ENCODE peak calls at places on chromosomes 12 and 14, in six cellular contexts. N, S, Y, U, P and V are unnamed samples.

GRCh38 chr12:52207895-52208294 is 16.1 kb upstream of the KRT80 start:
- DNase-seq in N (no peak), S (no peak), Y (no peak), U (peak; percentile 43), P (peak; percentile 66), V (peak; percentile 52)

GRCh38 chr14:74704656-74705055 is 8.2 kb downstream of the AREL1 start:
- DNase-seq in N (no peak), S (no peak), Y (no peak), U (no peak), P (no peak), V (no peak)

GRCh38 chr12:132344181-132344580 is 14.8 kb upstream of the GALNT9 start:
- DNase-seq in N (no peak), S (no peak), Y (no peak), U (no peak), P (no peak), V (no peak)

GRCh38 chr14:34174973-34175372 is 224.1 kb upstream of the EGLN3 start:
- DNase-seq in N (no peak), S (no peak), Y (no peak), U (no peak), P (no peak), V (no peak)

GRCh38 chr14:92958373-92959188 is 35.6 kb downstream of the CHGA start:
- DNase-seq in N (no peak), S (no peak), Y (peak; percentile 67), U (no peak), P (no peak), V (no peak)

GRCh38 chr12:53006810-53007742 is 820 bp downstream of the EIF4B start:
- DNase-seq in N (peak; percentile 92), S (peak; percentile 29), Y (peak; percentile 29), U (no peak), P (peak; percentile 57), V (peak; percentile 71)

GRCh38 chr12:59700145-59700435 is 104.3 kb downstream of the SLC16A7 start:
- DNase-seq in N (no peak), S (no peak), Y (no peak), U (no peak), P (no peak), V (no peak)

GRCh38 chr14:53542692-53543091 is 389.6 kb upstream of the DDHD1 start:
- DNase-seq in N (no peak), S (no peak), Y (no peak), U (no peak), P (peak; percentile 56), V (no peak)

GRCh38 chr14:91387135-91387849 is 30.3 kb downstream of the CCDC88C start:
- DNase-seq in N (peak; percentile 48), S (no peak), Y (no peak), U (peak; percentile 2), P (peak; percentile 76), V (no peak)

GRCh38 chr12:130357241-130357640 is 19.6 kb downstream of the PIWIL1 start:
- DNase-seq in N (no peak), S (no peak), Y (no peak), U (no peak), P (no peak), V (no peak)

GRCh38 chr14:77259025-77259715 is 11.8 kb downstream of the NGB start:
- DNase-seq in N (peak; percentile 64), S (no peak), Y (no peak), U (no peak), P (no peak), V (no peak)

GRCh38 chr12:115923851-115924250 is 353.6 kb downstream of the MED13L start:
- DNase-seq in N (no peak), S (no peak), Y (no peak), U (no peak), P (no peak), V (no peak)

GRCh38 chr14:95348395-95349080 is 28.8 kb upstream of the CLMN start:
- DNase-seq in N (peak; percentile 50), S (no peak), Y (no peak), U (no peak), P (no peak), V (no peak)

GRCh38 chr14:72553656-72554055 is 340.2 kb downstream of the DPF3 start:
- DNase-seq in N (no peak), S (no peak), Y (no peak), U (no peak), P (no peak), V (no peak)

GRCh38 chr12:46657416-46658411 is 168.1 kb downstream of the SLC38A4 start:
- DNase-seq in N (no peak), S (no peak), Y (no peak), U (no peak), P (peak; percentile 44), V (peak; percentile 42)

GRCh38 chr12:100566887-100567637 is 6.4 kb upstream of the GAS2L3 start:
- DNase-seq in N (no peak), S (no peak), Y (peak; percentile 22), U (no peak), P (peak; percentile 18), V (no peak)

GRCh38 chr12:4648099-4648498 is 752 bp downstream of the AKAP3 start:
- DNase-seq in N (no peak), S (no peak), Y (no peak), U (no peak), P (peak; percentile 9), V (no peak)

GRCh38 chr12:125185740-125186470 is 120.7 kb downstream of the AACS start:
- DNase-seq in N (peak; percentile 97), S (no peak), Y (peak; percentile 83), U (peak; percentile 42), P (peak; percentile 76), V (peak; percentile 14)

GRCh38 chr12:65466906-65467305 is 188.4 kb downstream of the MSRB3 start:
- DNase-seq in N (no peak), S (no peak), Y (no peak), U (no peak), P (no peak), V (no peak)

GRCh38 chr12:77232045-77232444 is 166.7 kb upstream of the E2F7 start:
- DNase-seq in N (no peak), S (no peak), Y (no peak), U (peak; percentile 85), P (peak; percentile 77), V (no peak)

GRCh38 chr14:22900088-22900799 is 17.2 kb downstream of the REM2 start:
- DNase-seq in N (peak; percentile 83), S (no peak), Y (peak; percentile 24), U (peak; percentile 52), P (peak; percentile 66), V (peak; percentile 56)

GRCh38 chr12:62261876-62262275 is 1.7 kb downstream of the USP15 start:
- DNase-seq in N (no peak), S (no peak), Y (no peak), U (no peak), P (no peak), V (no peak)

GRCh38 chr12:115577401-115577800 is 700.1 kb downstream of the MED13L start:
- DNase-seq in N (no peak), S (no peak), Y (no peak), U (no peak), P (no peak), V (no peak)